ENCODE peak calls at places on chromosome 15, in seven cellular contexts. F is psoas muscle, R is aorta, J is upper lobe of right lung, U is astrocyte of the spinal cord, M is lower leg skin, I is cardiac fibroblast. Z is an unnamed sample.

GRCh38 chr15:45995800-45996199 is 361.0 kb downstream of the SQOR start:
- DNase-seq in F (no peak), R (no peak), J (no peak), U (no peak), M (no peak), I (no peak), Z (no peak)

GRCh38 chr15:64697911-64698369 is 77.4 kb downstream of the RBPMS2 start:
- DNase-seq in F (no peak), R (peak; percentile 76), J (no peak), U (peak; percentile 42), M (no peak), I (no peak), Z (no peak)

GRCh38 chr15:77568014-77568959 is 64.4 kb downstream of the LINGO1 start:
- DNase-seq in F (no peak), R (no peak), J (no peak), U (no peak), M (no peak), I (peak; percentile 20), Z (no peak)

GRCh38 chr15:84883433-84883832 is 1.0 kb upstream of the SLC28A1 start:
- DNase-seq in F (no peak), R (no peak), J (no peak), U (no peak), M (no peak), I (peak; percentile 31), Z (no peak)

GRCh38 chr15:38564557-38565286 is at the start of gene RASGRP1:
- DNase-seq in F (peak; percentile 71), R (peak; percentile 91), J (peak; percentile 88), U (peak; percentile 41), M (no peak), I (peak; percentile 46), Z (no peak)

GRCh38 chr15:40271915-40272712 is 10.8 kb downstream of the ANKRD63 start:
- DNase-seq in F (no peak), R (no peak), J (no peak), U (no peak), M (no peak), I (no peak), Z (no peak)

GRCh38 chr15:74202461-74203401 is at the start of gene STRA6:
- DNase-seq in F (no peak), R (no peak), J (no peak), U (peak; percentile 60), M (no peak), I (peak; percentile 35), Z (peak; percentile 33)

GRCh38 chr15:50880651-50881114 is 27.8 kb upstream of the AP4E1 start:
- DNase-seq in F (no peak), R (no peak), J (no peak), U (peak; percentile 76), M (no peak), I (peak; percentile 65), Z (peak; percentile 63)

GRCh38 chr15:74395319-74396145 is 28.1 kb upstream of the CYP11A1 start:
- DNase-seq in F (no peak), R (no peak), J (no peak), U (no peak), M (no peak), I (no peak), Z (no peak)

GRCh38 chr15:32715276-32715675 is 2.5 kb upstream of the GREM1 start:
- DNase-seq in F (no peak), R (no peak), J (no peak), U (peak; percentile 53), M (no peak), I (no peak), Z (no peak)

GRCh38 chr15:71348597-71348996 is 233.3 kb downstream of the THSD4 start:
- DNase-seq in F (no peak), R (no peak), J (no peak), U (no peak), M (no peak), I (no peak), Z (no peak)

GRCh38 chr15:89828324-89829145 is 13.9 kb upstream of the ANPEP start:
- DNase-seq in F (peak; percentile 77), R (no peak), J (peak; percentile 75), U (peak; percentile 72), M (no peak), I (peak; percentile 81), Z (no peak)

GRCh38 chr15:62288361-62289017 is 123.4 kb upstream of the C2CD4B start:
- DNase-seq in F (no peak), R (no peak), J (no peak), U (no peak), M (no peak), I (no peak), Z (no peak)

GRCh38 chr15:29124581-29125381 is 144.8 kb downstream of the NSMCE3 start:
- DNase-seq in F (peak; percentile 28), R (peak; percentile 59), J (no peak), U (peak; percentile 62), M (no peak), I (no peak), Z (no peak)

GRCh38 chr15:31259562-31260252 is 66.9 kb upstream of the KLF13 start:
- DNase-seq in F (no peak), R (no peak), J (no peak), U (no peak), M (no peak), I (no peak), Z (no peak)

GRCh38 chr15:88792342-88793282 is 10.6 kb upstream of the ACAN start:
- DNase-seq in F (no peak), R (no peak), J (no peak), U (no peak), M (no peak), I (no peak), Z (no peak)

GRCh38 chr15:27989428-27989827 is 109.7 kb downstream of the OCA2 start:
- DNase-seq in F (no peak), R (no peak), J (no peak), U (no peak), M (no peak), I (no peak), Z (no peak)

GRCh38 chr15:94924057-94924456 is 692.7 kb downstream of the MCTP2 start:
- DNase-seq in F (no peak), R (no peak), J (no peak), U (no peak), M (no peak), I (peak; percentile 7), Z (no peak)

GRCh38 chr15:64149424-64150235 is 1.9 kb upstream of the SNX22 start:
- DNase-seq in F (no peak), R (no peak), J (no peak), U (no peak), M (no peak), I (no peak), Z (no peak)

GRCh38 chr15:37101634-37102314 is 1.4 kb upstream of the MEIS2 start:
- DNase-seq in F (peak; percentile 80), R (peak; percentile 93), J (peak; percentile 89), U (peak; percentile 82), M (no peak), I (peak; percentile 90), Z (peak; percentile 42)

GRCh38 chr15:33454346-33454745 is 143.6 kb downstream of the RYR3 start:
- DNase-seq in F (no peak), R (no peak), J (no peak), U (no peak), M (no peak), I (no peak), Z (no peak)

GRCh38 chr15:70466895-70467529 is 296.3 kb downstream of the UACA start:
- DNase-seq in F (no peak), R (peak; percentile 81), J (peak; percentile 74), U (peak; percentile 72), M (peak; percentile 48), I (peak; percentile 77), Z (no peak)

GRCh38 chr15:85941186-85941855 is 138.3 kb upstream of the AGBL1 start:
- DNase-seq in F (peak; percentile 60), R (no peak), J (no peak), U (peak; percentile 48), M (no peak), I (peak; percentile 1), Z (peak; percentile 5)

GRCh38 chr15:39786444-39787056 is 3.9 kb upstream of the FSIP1 start:
- DNase-seq in F (no peak), R (no peak), J (no peak), U (peak; percentile 81), M (no peak), I (peak; percentile 79), Z (no peak)

GRCh38 chr15:41482478-41482877 is 11.2 kb upstream of the ITPKA start:
- DNase-seq in F (no peak), R (no peak), J (no peak), U (no peak), M (no peak), I (no peak), Z (no peak)
- H3K4me3 ChIP-seq in F (no peak overlapping the region), R (no peak overlapping the region), J (no peak overlapping the region), U (no peak overlapping the region), M (no peak overlapping the region), I (no peak overlapping the region), Z (no peak overlapping the region)

DNA sequence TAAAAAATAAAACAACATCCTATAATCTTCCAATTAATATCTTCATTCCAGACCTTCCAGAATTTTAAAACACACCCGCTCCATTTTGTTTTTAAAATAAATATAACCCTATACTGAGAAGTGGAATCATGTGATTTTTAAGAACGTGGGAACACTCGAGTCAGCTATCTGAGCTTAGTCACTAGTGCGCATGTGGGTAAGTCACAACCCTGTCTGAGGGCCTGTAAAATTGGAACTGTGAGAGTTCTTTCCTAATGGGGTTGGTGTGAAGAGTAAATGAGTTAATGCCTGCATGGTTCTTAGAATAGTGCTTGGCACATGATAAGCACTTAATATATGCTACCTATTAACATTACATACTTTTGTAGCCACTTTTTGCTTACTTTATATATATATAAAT is 19.9 kb upstream of the POLR2M start:
- DNase-seq in F (no peak), R (no peak), J (no peak), U (no peak), M (no peak), I (peak; percentile 50), Z (no peak)
- H3K4me3 ChIP-seq in F (no peak overlapping the region), R (no peak overlapping the region), J (no peak overlapping the region), U (no peak overlapping the region), M (no peak overlapping the region), I (no peak overlapping the region), Z (no peak overlapping the region)

GRCh38 chr15:79689030-79689429 is 207.8 kb downstream of the MTHFS start:
- DNase-seq in F (no peak), R (no peak), J (no peak), U (no peak), M (no peak), I (no peak), Z (no peak)
- H3K4me3 ChIP-seq in F (no peak overlapping the region), R (no peak overlapping the region), J (no peak overlapping the region), U (no peak overlapping the region), M (no peak overlapping the region), I (no peak overlapping the region), Z (no peak overlapping the region)

DNA sequence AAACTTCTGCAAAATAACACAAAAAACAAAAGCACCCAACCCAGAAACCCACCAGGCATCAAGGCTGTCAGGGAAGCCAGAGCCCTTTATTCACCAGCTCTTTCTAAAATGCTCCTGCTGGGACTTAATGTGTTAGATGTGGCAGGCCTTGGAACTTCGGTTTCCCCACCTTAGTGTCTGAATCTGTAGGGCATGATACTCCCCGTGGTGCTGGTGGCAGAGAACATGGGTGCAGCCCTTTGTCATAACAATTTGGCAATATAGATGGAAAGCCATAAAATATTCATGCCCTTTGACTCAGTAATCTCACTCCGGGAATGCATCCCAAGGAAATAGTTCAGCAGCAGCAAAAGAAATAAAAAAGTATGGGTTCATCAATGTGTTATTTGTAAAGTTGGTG is 56.9 kb upstream of the LCTL start:
- DNase-seq in F (no peak), R (no peak), J (no peak), U (no peak), M (no peak), I (peak; percentile 44), Z (no peak)
- H3K4me3 ChIP-seq in F (no peak overlapping the region), R (no peak overlapping the region), J (no peak overlapping the region), U (no peak overlapping the region), M (no peak overlapping the region), I (no peak overlapping the region), Z (no peak overlapping the region)

GRCh38 chr15:100920516-100921135 is 1.5 kb downstream of the LRRK1 start:
- DNase-seq in F (no peak), R (no peak), J (no peak), U (no peak), M (no peak), I (no peak), Z (no peak)
- H3K4me3 ChIP-seq in F (peak overlapping the region; percentile 75), R (no peak overlapping the region), J (no peak overlapping the region), U (no peak overlapping the region), M (no peak overlapping the region), I (peak overlapping the region; percentile 71), Z (no peak overlapping the region)

Z was measured in skeletal muscle cell.